ENCODE peak calls at places on chromosomes 7 and 10, in ten cellular contexts. C, F, A, U, S, T, W, N, D and O are unnamed samples. For H3K4me1, the result is how much of the 10 kb centered on the place peaks cover.

GRCh38 chr10:88270871-88271713 is 312.0 kb downstream of the RNLS start:
- DNase-seq in C (no peak), F (no peak), A (no peak), U (peak), S (no peak), T (no peak), W (no peak), N (no peak), D (peak), O (no peak)

GRCh38 chr7:86149266-86149665 is 494.4 kb upstream of the GRM3 start:
- DNase-seq in C (peak), F (no peak), A (no peak), U (no peak), S (no peak), T (no peak), W (no peak), N (no peak), D (no peak), O (no peak)

GRCh38 chr10:24444337-24444736 is 235.4 kb downstream of the KIAA1217 start:
- DNase-seq in C (no peak), F (no peak), A (no peak), U (no peak), S (no peak), T (no peak), W (no peak), N (no peak), D (peak), O (no peak)

GRCh38 chr10:133324198-133324792 is 12.4 kb downstream of the CALY start:
- DNase-seq in C (peak), F (peak), A (no peak), U (peak), S (peak), T (peak), W (peak), N (peak), D (peak), O (peak)

GRCh38 chr7:97601941-97602457 is 129.9 kb upstream of the TAC1 start:
- DNase-seq in C (no peak), F (no peak), A (no peak), U (no peak), S (no peak), T (no peak), W (no peak), N (no peak), D (no peak), O (no peak)

GRCh38 chr7:151395036-151395367 is 14.8 kb downstream of the WDR86 start:
- DNase-seq in C (no peak), F (no peak), A (no peak), U (no peak), S (no peak), T (no peak), W (no peak), N (no peak), D (no peak), O (no peak)

GRCh38 chr7:21945374-21946227 is at the start of gene CDCA7L:
- DNase-seq in C (peak), F (peak), A (no peak), U (peak), S (peak), T (peak), W (peak), N (peak), D (peak), O (peak)

GRCh38 chr7:91379246-91379645 is 115.0 kb downstream of the FZD1 start:
- DNase-seq in C (no peak), F (no peak), A (no peak), U (no peak), S (no peak), T (no peak), W (no peak), N (no peak), D (no peak), O (no peak)

GRCh38 chr7:24955313-24955712 is 24.7 kb downstream of the OSBPL3 start:
- DNase-seq in C (no peak), F (no peak), A (no peak), U (no peak), S (no peak), T (no peak), W (no peak), N (no peak), D (no peak), O (no peak)

GRCh38 chr7:112069879-112070321 is 136.3 kb downstream of the DOCK4 start:
- DNase-seq in C (no peak), F (no peak), A (no peak), U (no peak), S (no peak), T (no peak), W (no peak), N (no peak), D (peak), O (no peak)

GRCh38 chr7:129607471-129608120 is 3.9 kb upstream of the NRF1 start:
- DNase-seq in C (peak), F (no peak), A (no peak), U (peak), S (no peak), T (peak), W (no peak), N (no peak), D (no peak), O (no peak)

GRCh38 chr7:54697659-54698186 is 61.3 kb downstream of the SEC61G start:
- DNase-seq in C (no peak), F (no peak), A (no peak), U (no peak), S (no peak), T (no peak), W (no peak), N (no peak), D (no peak), O (no peak)

GRCh38 chr10:20688797-20689544 is 208.1 kb downstream of the NEBL start:
- DNase-seq in C (no peak), F (no peak), A (no peak), U (no peak), S (no peak), T (no peak), W (no peak), N (no peak), D (no peak), O (no peak)

GRCh38 chr10:5283305-5284158 is 81.2 kb upstream of the UCN3 start:
- DNase-seq in C (peak), F (peak), A (no peak), U (peak), S (peak), T (peak), W (peak), N (peak), D (peak), O (peak)

GRCh38 chr10:125392140-125392539 is 231.8 kb upstream of the CTBP2 start:
- DNase-seq in C (no peak), F (no peak), A (no peak), U (no peak), S (no peak), T (no peak), W (no peak), N (no peak), D (no peak), O (no peak)

GRCh38 chr10:68088744-68089143 is 13.7 kb upstream of the HERC4 start:
- DNase-seq in C (no peak), F (no peak), A (no peak), U (no peak), S (no peak), T (no peak), W (no peak), N (no peak), D (peak), O (no peak)

GRCh38 chr10:124285587-124286527 is 132.9 kb downstream of the OAT start:
- DNase-seq in C (no peak), F (peak), A (no peak), U (no peak), S (no peak), T (peak), W (peak), N (no peak), D (no peak), O (no peak)

GRCh38 chr7:106979551-106980357 is 64.8 kb upstream of the PRKAR2B start:
- DNase-seq in C (peak), F (no peak), A (no peak), U (no peak), S (no peak), T (no peak), W (no peak), N (no peak), D (no peak), O (peak)

GRCh38 chr10:132449051-132449825 is 52.2 kb downstream of the PWWP2B start:
- DNase-seq in C (no peak), F (peak), A (no peak), U (no peak), S (no peak), T (peak), W (no peak), N (peak), D (no peak), O (peak)

GRCh38 chr7:128194533-128195282 is 46.4 kb upstream of the LEP start:
- DNase-seq in C (no peak), F (no peak), A (no peak), U (no peak), S (no peak), T (no peak), W (no peak), N (no peak), D (no peak), O (no peak)

GRCh38 chr10:119701861-119702260 is 24.0 kb upstream of the INPP5F start:
- DNase-seq in C (peak), F (no peak), A (no peak), U (no peak), S (no peak), T (no peak), W (no peak), N (no peak), D (peak), O (no peak)

GRCh38 chr10:329361-330099 is 194.3 kb downstream of the ZMYND11 start:
- DNase-seq in C (peak), F (peak), A (no peak), U (no peak), S (peak), T (peak), W (peak), N (peak), D (peak), O (peak)

GRCh38 chr7:139034336-139034735 is 1.5 kb downstream of the ZC3HAV1L start:
- DNase-seq in C (no peak), F (no peak), A (no peak), U (no peak), S (no peak), T (no peak), W (no peak), N (no peak), D (peak), O (no peak)

GRCh38 chr7:28088032-28088431 is 92.6 kb downstream of the JAZF1 start:
- DNase-seq in C (no peak), F (no peak), A (no peak), U (no peak), S (no peak), T (no peak), W (no peak), N (no peak), D (no peak), O (no peak)

GRCh38 chr7:120421151-120421651 is 148.2 kb downstream of the KCND2 start:
- DNase-seq in C (no peak), F (no peak), A (no peak), U (no peak), S (no peak), T (no peak), W (no peak), N (no peak), D (no peak), O (no peak)

GRCh38 chr10:77253037-77253436 is 384.6 kb downstream of the KCNMA1 start:
- DNase-seq in C (no peak), F (no peak), A (no peak), U (no peak), S (no peak), T (no peak), W (no peak), N (no peak), D (no peak), O (peak)

GRCh38 chr7:101973130-101973529 is 155.7 kb downstream of the CUX1 start:
- DNase-seq in C (no peak), F (no peak), A (no peak), U (no peak), S (no peak), T (no peak), W (no peak), N (no peak), D (no peak), O (no peak)
- H3K4me1 ChIP-seq in C (under half), F (under half), A (under half), U (under half), S (under half), T (under half), W (under half), N (under half), D (under half), O (under half)

GRCh38 chr7:158001003-158001402 is 586.6 kb downstream of the PTPRN2 start:
- DNase-seq in C (no peak), F (no peak), A (no peak), U (no peak), S (no peak), T (no peak), W (no peak), N (no peak), D (no peak), O (no peak)
- H3K4me1 ChIP-seq in C (under half), F (under half), A (under half), U (under half), S (under half), T (under half), W (under half), N (under half), D (under half), O (under half)

GRCh38 chr10:11156480-11156879 is 138.8 kb downstream of the CELF2 start:
- DNase-seq in C (no peak), F (no peak), A (no peak), U (peak), S (no peak), T (no peak), W (no peak), N (no peak), D (no peak), O (no peak)

GRCh38 chr10:11157292-11158052 is 139.8 kb downstream of the CELF2 start:
- DNase-seq in C (no peak), F (no peak), A (no peak), U (no peak), S (no peak), T (no peak), W (no peak), N (no peak), D (no peak), O (no peak)

GRCh38 chr10:11159543-11160215 is 142.0 kb downstream of the CELF2 start:
- DNase-seq in C (no peak), F (no peak), A (no peak), U (no peak), S (peak), T (no peak), W (no peak), N (peak), D (no peak), O (no peak)

GRCh38 chr10:11160982-11161554 is 143.4 kb downstream of the CELF2 start:
- DNase-seq in C (no peak), F (peak), A (no peak), U (no peak), S (no peak), T (no peak), W (no peak), N (no peak), D (no peak), O (peak)

GRCh38 chr10:11158080-11158479 is 140.4 kb downstream of the CELF2 start:
- DNase-seq in C (no peak), F (no peak), A (no peak), U (no peak), S (no peak), T (peak), W (no peak), N (no peak), D (no peak), O (no peak)
- H3K4me1 ChIP-seq in C (under half), F (under half), A (under half), U (half or more), S (under half), T (under half), W (half or more), N (under half), D (under half), O (under half)

GRCh38 chr7:69654849-69655707 is 56.8 kb downstream of the AUTS2 start:
- DNase-seq in C (peak), F (no peak), A (no peak), U (no peak), S (no peak), T (no peak), W (no peak), N (no peak), D (no peak), O (no peak)
- H3K4me1 ChIP-seq in C (under half), F (under half), A (under half), U (under half), S (under half), T (under half), W (half or more), N (under half), D (under half), O (under half)

GRCh38 chr7:135199439-135199838 is 11.9 kb downstream of the WDR91 start:
- DNase-seq in C (no peak), F (no peak), A (no peak), U (no peak), S (no peak), T (no peak), W (no peak), N (no peak), D (no peak), O (no peak)

GRCh38 chr7:135200824-135201331 is 10.4 kb downstream of the WDR91 start:
- DNase-seq in C (no peak), F (no peak), A (no peak), U (no peak), S (no peak), T (no peak), W (no peak), N (no peak), D (no peak), O (no peak)

GRCh38 chr7:135195968-135196629 is 15.2 kb downstream of the WDR91 start:
- DNase-seq in C (no peak), F (peak), A (no peak), U (no peak), S (no peak), T (no peak), W (no peak), N (no peak), D (no peak), O (no peak)

GRCh38 chr7:135197343-135197742 is 14.0 kb downstream of the WDR91 start:
- DNase-seq in C (no peak), F (peak), A (no peak), U (no peak), S (no peak), T (no peak), W (no peak), N (no peak), D (no peak), O (no peak)

DNA sequence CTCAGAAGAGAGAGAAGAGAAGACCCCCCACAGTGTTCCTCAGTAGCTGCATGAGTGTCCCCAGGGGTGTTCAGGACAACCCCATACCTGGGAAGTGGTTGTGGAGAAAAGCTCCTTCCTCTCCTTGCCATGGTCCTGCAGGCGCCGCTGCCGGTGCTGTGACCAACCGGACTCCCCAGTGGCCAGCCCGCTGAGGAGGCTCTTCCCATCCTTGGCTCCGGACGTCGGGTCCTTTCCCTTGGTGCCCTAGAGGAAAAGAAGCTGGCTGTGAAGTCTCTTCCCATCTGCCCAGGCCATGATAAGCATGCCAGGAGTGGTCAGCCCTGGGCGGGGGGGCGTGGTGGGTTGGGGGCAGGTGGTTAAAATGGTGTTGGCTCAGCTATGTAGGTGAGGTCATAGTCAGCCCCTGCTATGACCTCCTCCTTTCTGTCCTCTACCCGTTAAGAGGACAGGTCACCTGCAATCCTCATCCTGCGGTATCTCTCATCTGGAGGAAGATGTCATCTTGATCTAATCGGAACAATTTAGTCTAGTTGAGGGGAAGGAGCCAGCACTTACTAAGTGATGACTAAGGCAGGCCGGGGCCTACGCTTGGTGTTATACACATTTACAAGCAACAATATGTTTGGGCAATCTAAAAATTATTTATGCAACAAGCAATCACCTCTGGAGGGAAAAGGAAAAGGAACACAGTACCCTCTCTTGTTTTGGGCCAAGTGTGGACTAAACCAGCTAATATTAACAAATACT is 13.2 kb downstream of the WDR91 start:
- DNase-seq in C (no peak), F (no peak), A (no peak), U (no peak), S (no peak), T (no peak), W (no peak), N (no peak), D (peak), O (no peak)
- H3K4me1 ChIP-seq in C (under half), F (under half), A (under half), U (under half), S (under half), T (under half), W (under half), N (under half), D (under half), O (under half)

DNA sequence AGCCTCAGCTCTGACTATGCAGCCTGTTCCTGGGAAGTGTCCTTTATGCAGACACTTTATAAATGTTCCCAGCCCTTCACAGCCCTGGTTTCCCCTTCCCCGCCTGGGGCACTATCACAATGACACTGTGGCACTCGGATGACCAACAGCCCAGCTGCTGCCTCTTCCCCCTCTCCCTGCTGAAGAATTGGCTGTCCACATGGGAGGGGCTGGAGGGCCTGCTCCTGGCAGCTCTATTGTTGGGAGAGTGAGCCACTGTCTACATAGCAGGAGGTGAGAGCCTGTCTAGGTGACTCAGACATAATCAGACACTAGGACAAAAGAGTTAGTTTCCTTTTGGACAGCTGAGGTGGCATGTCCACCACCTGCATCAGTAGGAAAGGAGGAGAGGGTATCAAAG is 437.5 kb downstream of the PLXNA4 start:
- DNase-seq in C (no peak), F (no peak), A (no peak), U (no peak), S (no peak), T (no peak), W (no peak), N (no peak), D (no peak), O (no peak)
- H3K4me1 ChIP-seq in C (under half), F (under half), A (under half), U (under half), S (under half), T (under half), W (under half), N (under half), D (under half), O (under half)

GRCh38 chr10:42632557-42632956 is 5.8 kb downstream of the ZNF33B start:
- DNase-seq in C (no peak), F (no peak), A (no peak), U (no peak), S (no peak), T (no peak), W (no peak), N (no peak), D (no peak), O (no peak)
- H3K4me1 ChIP-seq in C (under half), F (under half), A (under half), U (under half), S (under half), T (under half), W (under half), N (under half), D (under half), O (under half)

DNA sequence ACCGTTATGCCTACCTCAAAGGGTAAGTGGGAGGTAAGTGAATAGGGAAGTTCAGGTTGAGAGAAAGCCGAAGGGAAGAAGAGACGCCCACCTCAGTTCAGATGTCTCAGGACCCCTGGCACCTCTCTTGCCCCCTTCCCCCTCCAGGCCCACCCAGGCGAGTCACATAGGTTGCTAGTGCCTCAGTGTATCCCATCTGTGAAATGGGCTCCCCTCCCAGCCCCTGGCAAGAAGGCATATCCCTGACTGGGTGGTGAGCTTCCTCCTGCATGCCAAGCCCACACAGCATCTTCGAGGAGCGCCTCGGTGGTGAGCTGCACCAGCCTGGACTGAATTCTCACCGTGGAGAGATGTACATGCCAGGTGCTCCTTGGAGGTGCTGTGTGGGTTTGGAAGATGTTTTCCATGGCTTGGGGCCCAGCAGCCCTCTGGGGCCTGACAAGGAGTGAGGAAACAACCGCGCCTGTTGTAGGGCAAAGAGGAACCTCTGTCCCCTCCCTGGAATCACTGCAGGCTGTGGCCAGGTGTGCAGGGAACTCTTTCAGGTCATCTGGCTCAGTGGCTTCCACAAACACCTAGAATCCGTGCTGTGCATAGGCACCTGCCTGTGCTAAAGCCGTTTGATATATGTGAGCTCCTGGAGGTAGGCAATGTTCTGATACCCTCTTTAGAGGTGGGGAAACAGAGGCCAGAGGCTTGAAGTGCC is 45.1 kb downstream of the UNC5B start:
- DNase-seq in C (no peak), F (no peak), A (no peak), U (no peak), S (no peak), T (no peak), W (no peak), N (peak), D (no peak), O (no peak)
- H3K4me1 ChIP-seq in C (under half), F (half or more), A (under half), U (under half), S (under half), T (under half), W (half or more), N (under half), D (under half), O (under half)